ENCODE peak calls at places on chromosomes 7 and 10, in ten cellular contexts. H, L, P, O, C, B, Z, X, D and N are unnamed samples.

GRCh38 chr7:113230691-113231090 is 112.3 kb upstream of the SMIM30 start:
- DNase-seq in H (no peak), L (no peak), P (no peak), O (no peak), C (no peak), B (no peak), Z (no peak), X (no peak), D (no peak), N (no peak)

GRCh38 chr7:132182992-132183391 is 393.3 kb downstream of the PLXNA4 start:
- DNase-seq in H (no peak), L (no peak), P (no peak), O (no peak), C (no peak), B (no peak), Z (no peak), X (no peak), D (no peak), N (no peak)

GRCh38 chr10:130206216-130206737 is 70.1 kb downstream of the GLRX3 start:
- DNase-seq in H (no peak), L (no peak), P (no peak), O (no peak), C (no peak), B (no peak), Z (no peak), X (no peak), D (no peak), N (no peak)

GRCh38 chr10:47456096-47456485 is 27.8 kb downstream of the ANXA8 start:
- DNase-seq in H (no peak), L (no peak), P (no peak), O (no peak), C (no peak), B (no peak), Z (no peak), X (no peak), D (no peak), N (no peak)

GRCh38 chr7:30241767-30242166 is 42.6 kb upstream of the ZNRF2 start:
- DNase-seq in H (no peak), L (no peak), P (no peak), O (no peak), C (no peak), B (no peak), Z (no peak), X (no peak), D (peak; percentile 73), N (peak; percentile 16)

GRCh38 chr10:110208614-110209398 is 1.4 kb downstream of the MXI1 start:
- DNase-seq in H (no peak), L (peak; percentile 59), P (no peak), O (peak; percentile 58), C (peak; percentile 37), B (no peak), Z (no peak), X (peak; percentile 18), D (no peak), N (peak; percentile 54)

GRCh38 chr10:64506963-64507362 is 985.8 kb downstream of the REEP3 start:
- DNase-seq in H (no peak), L (no peak), P (no peak), O (no peak), C (no peak), B (no peak), Z (no peak), X (no peak), D (no peak), N (no peak)

GRCh38 chr7:48090095-48090805 is 1.2 kb downstream of the UPP1 start:
- DNase-seq in H (no peak), L (peak; percentile 61), P (no peak), O (peak; percentile 77), C (peak; percentile 30), B (peak; percentile 50), Z (no peak), X (no peak), D (peak; percentile 64), N (peak; percentile 67)

GRCh38 chr7:102916426-102916825 is 3.6 kb downstream of the LRRC17 start:
- DNase-seq in H (no peak), L (no peak), P (no peak), O (no peak), C (no peak), B (no peak), Z (no peak), X (no peak), D (peak; percentile 33), N (peak; percentile 14)

GRCh38 chr7:109226699-109227098 is 657.0 kb downstream of the DNAJB9 start:
- DNase-seq in H (no peak), L (no peak), P (no peak), O (no peak), C (no peak), B (no peak), Z (no peak), X (no peak), D (no peak), N (no peak)

GRCh38 chr7:111475419-111475748 is 86.9 kb downstream of the IMMP2L start:
- DNase-seq in H (no peak), L (no peak), P (no peak), O (no peak), C (no peak), B (no peak), Z (no peak), X (no peak), D (no peak), N (no peak)

GRCh38 chr10:113788604-113789083 is 37.2 kb downstream of the PLEKHS1 start:
- DNase-seq in H (no peak), L (no peak), P (no peak), O (no peak), C (no peak), B (no peak), Z (peak; percentile 66), X (no peak), D (peak; percentile 81), N (peak; percentile 74)

GRCh38 chr7:101239191-101239950 is 1.8 kb upstream of the CLDN15 start:
- DNase-seq in H (no peak), L (no peak), P (no peak), O (no peak), C (no peak), B (no peak), Z (no peak), X (no peak), D (no peak), N (no peak)

GRCh38 chr10:8283986-8284385 is 229.5 kb downstream of the GATA3 start:
- DNase-seq in H (no peak), L (peak; percentile 46), P (no peak), O (no peak), C (no peak), B (no peak), Z (no peak), X (no peak), D (no peak), N (no peak)

GRCh38 chr10:108812906-108813305 is 1110.4 kb downstream of the XPNPEP1 start:
- DNase-seq in H (no peak), L (no peak), P (no peak), O (no peak), C (no peak), B (no peak), Z (no peak), X (no peak), D (no peak), N (no peak)

GRCh38 chr10:3460420-3461128 is 288.0 kb upstream of the PITRM1 start:
- DNase-seq in H (no peak), L (no peak), P (no peak), O (no peak), C (no peak), B (no peak), Z (no peak), X (no peak), D (no peak), N (no peak)

GRCh38 chr10:100986952-100987684 is at the start of the genes MRPL43 and TWNK:
- DNase-seq in H (peak; percentile 61), L (peak; percentile 92), P (peak; percentile 74), O (peak; percentile 90), C (peak; percentile 90), B (peak; percentile 82), Z (peak; percentile 72), X (peak; percentile 79), D (peak; percentile 52), N (peak; percentile 84)